ENCODE peak calls at places on chromosome 4, in six cellular contexts. Z, G, C, V, Q and N are unnamed samples.

GRCh38 chr4:145481942-145482208 is 222 bp downstream of the SMAD1 start:
- DNase-seq in Z (no peak), G (no peak), C (no peak), V (no peak), Q (peak), N (no peak)

GRCh38 chr4:15694431-15694830 is 8.4 kb upstream of the BST1 start:
- DNase-seq in Z (no peak), G (no peak), C (no peak), V (peak), Q (no peak), N (no peak)

GRCh38 chr4:39539026-39539690 is 11.9 kb upstream of the UGDH start:
- DNase-seq in Z (peak), G (no peak), C (no peak), V (peak), Q (no peak), N (no peak)

GRCh38 chr4:150593996-150594395 is 12.0 kb downstream of the MAB21L2 start:
- DNase-seq in Z (no peak), G (no peak), C (peak), V (no peak), Q (no peak), N (no peak)

GRCh38 chr4:150007512-150007911 is 70.7 kb upstream of the DCLK2 start:
- DNase-seq in Z (peak), G (no peak), C (peak), V (peak), Q (no peak), N (no peak)

GRCh38 chr4:26048378-26048882 is 134.4 kb downstream of the SMIM20 start:
- DNase-seq in Z (peak), G (no peak), C (peak), V (peak), Q (no peak), N (peak)

GRCh38 chr4:62135565-62136156 is 935.5 kb downstream of the ADGRL3 start:
- DNase-seq in Z (peak), G (no peak), C (peak), V (peak), Q (no peak), N (no peak)

GRCh38 chr4:170014359-170015008 is 11.7 kb downstream of the MFAP3L start:
- DNase-seq in Z (peak), G (no peak), C (peak), V (peak), Q (no peak), N (no peak)